ENCODE peak calls at places on chromosomes 11 and 22, in six cellular contexts. U is stimulated activated CD4-positive, alpha-beta T cell treated with anti-CD3 and anti-CD28 coated beads, Interleukin-4, amount 100 ng/mL, for 4 hours; M is coronary artery; C is body of pancreas; Y is stimulated activated naive CD4-positive, alpha-beta T cell; K is small intestine. S is an unnamed sample.

GRCh38 chr11:69461272-69461962 is 20.0 kb upstream of the LINC01488 start:
- DNase-seq in U (no peak), M (no peak), C (no peak), Y (no peak), K (no peak), S (no peak)

GRCh38 chr11:92131289-92131890 is 93.2 kb upstream of the FAT3 start:
- DNase-seq in U (no peak), M (no peak), C (no peak), Y (no peak), K (no peak), S (no peak)

GRCh38 chr11:15638386-15638787 is 523.7 kb downstream of the INSC start:
- DNase-seq in U (no peak), M (no peak), C (no peak), Y (no peak), K (peak), S (no peak)

GRCh38 chr11:3981084-3981633 is 113.4 kb upstream of the RRM1 start:
- DNase-seq in U (no peak), M (no peak), C (no peak), Y (no peak), K (no peak), S (no peak)

GRCh38 chr11:126635511-126635910 is 280.0 kb downstream of the ST3GAL4 start:
- DNase-seq in U (no peak), M (no peak), C (no peak), Y (no peak), K (no peak), S (no peak)

GRCh38 chr11:1206391-1207271 is 16.2 kb upstream of the MUC5B start:
- DNase-seq in U (no peak), M (no peak), C (no peak), Y (no peak), K (no peak), S (no peak)

GRCh38 chr22:48098936-48099245 is 1336.4 kb downstream of the TBC1D22A start:
- DNase-seq in U (no peak), M (peak), C (no peak), Y (no peak), K (no peak), S (no peak)

GRCh38 chr22:43554694-43555365 is 143.0 kb downstream of the MPPED1 start:
- DNase-seq in U (no peak), M (peak), C (no peak), Y (no peak), K (no peak), S (no peak)

GRCh38 chr11:112122206-112122605 is 35.5 kb downstream of the SDHD start:
- DNase-seq in U (no peak), M (no peak), C (no peak), Y (no peak), K (no peak), S (no peak)

GRCh38 chr11:113906038-113906437 is 1.4 kb downstream of the HTR3B start:
- DNase-seq in U (no peak), M (no peak), C (peak), Y (no peak), K (peak), S (no peak)

GRCh38 chr22:29149841-29150555 is 55.7 kb upstream of the EMID1 start:
- DNase-seq in U (no peak), M (no peak), C (no peak), Y (no peak), K (no peak), S (no peak)

GRCh38 chr11:11279956-11280689 is 72.9 kb downstream of the CSNK2A3 start:
- DNase-seq in U (no peak), M (peak), C (no peak), Y (no peak), K (no peak), S (no peak)

GRCh38 chr22:44172370-44173108 is 8.2 kb upstream of the PARVG start:
- DNase-seq in U (no peak), M (no peak), C (peak), Y (no peak), K (no peak), S (no peak)

GRCh38 chr22:19765477-19766234 is 5.1 kb downstream of the TBX1 start:
- DNase-seq in U (no peak), M (no peak), C (no peak), Y (no peak), K (peak), S (no peak)

GRCh38 chr11:83921447-83922192 is 635.5 kb upstream of the CCDC90B start:
- DNase-seq in U (no peak), M (no peak), C (no peak), Y (no peak), K (no peak), S (no peak)

GRCh38 chr11:74008373-74009229 is at the start of gene UCP3:
- DNase-seq in U (no peak), M (peak), C (no peak), Y (no peak), K (no peak), S (no peak)